ENCODE peak calls at places on chromosome 6, in eight cellular contexts. F, W, Y, K, L, X, D and R are unnamed samples.

GRCh38 chr6:161079566-161080262 is 88.1 kb downstream of the MAP3K4 start:
- DNase-seq in F (peak; percentile 59), W (peak; percentile 57), L (no peak), K (no peak), X (peak; percentile 95), D (no peak), Y (no peak), R (no peak)

GRCh38 chr6:129730477-129731165 is 20.6 kb upstream of the ARHGAP18 start:
- DNase-seq in F (no peak), D (no peak), W (peak; percentile 61), K (peak; percentile 22), Y (peak; percentile 52), L (no peak), X (no peak), R (peak; percentile 36)

GRCh38 chr6:20978176-20978614 is 443.9 kb downstream of the CDKAL1 start:
- DNase-seq in Y (no peak), L (no peak), D (no peak), F (no peak), K (no peak), W (no peak), X (peak; percentile 71), R (peak; percentile 56)

GRCh38 chr6:62328607-62329006 is 42.6 kb upstream of the KHDRBS2 start:
- DNase-seq in K (no peak), W (no peak), X (no peak), Y (no peak), L (no peak), D (no peak), F (no peak), R (no peak)

GRCh38 chr6:166313255-166314070 is 5.3 kb upstream of the PRR18 start:
- DNase-seq in L (no peak), F (peak; percentile 38), X (peak; percentile 35), K (no peak), W (peak; percentile 23), D (peak; percentile 38), Y (peak; percentile 77), R (peak; percentile 46)

GRCh38 chr6:157571269-157571668 is 190.3 kb downstream of the ZDHHC14 start:
- DNase-seq in W (no peak), F (no peak), Y (no peak), L (no peak), K (no peak), X (no peak), D (no peak), R (peak; percentile 55)

GRCh38 chr6:127366281-127367022 is 23.0 kb upstream of the ECHDC1 start:
- DNase-seq in X (peak; percentile 96), Y (peak; percentile 47), L (no peak), D (no peak), W (no peak), F (peak; percentile 92), K (no peak), R (no peak)

GRCh38 chr6:162099685-162100084 is 627.9 kb downstream of the PRKN start:
- DNase-seq in K (no peak), W (no peak), X (peak; percentile 98), F (peak; percentile 68), L (no peak), D (no peak), Y (no peak), R (no peak)

GRCh38 chr6:83514877-83515466 is 2.6 kb downstream of the PRSS35 start:
- DNase-seq in X (peak; percentile 51), W (peak; percentile 31), Y (peak; percentile 76), K (no peak), F (no peak), L (peak; percentile 16), D (peak; percentile 42), R (no peak)

GRCh38 chr6:106105493-106105892 is 19.4 kb downstream of the PRDM1 start:
- DNase-seq in W (no peak), Y (no peak), F (no peak), X (no peak), K (no peak), D (no peak), L (no peak), R (no peak)

GRCh38 chr6:106106276-106107042 is 20.3 kb downstream of the PRDM1 start:
- DNase-seq in X (no peak), D (no peak), W (no peak), L (no peak), Y (no peak), K (no peak), F (no peak), R (no peak)

GRCh38 chr6:106104476-106104875 is 18.3 kb downstream of the PRDM1 start:
- DNase-seq in X (no peak), Y (no peak), D (no peak), L (no peak), K (no peak), W (no peak), F (no peak), R (no peak)

GRCh38 chr6:106103728-106104109 is 17.6 kb downstream of the PRDM1 start:
- DNase-seq in Y (no peak), D (peak; percentile 51), L (no peak), X (no peak), F (no peak), W (peak; percentile 50), K (peak; percentile 32), R (no peak)

DNA sequence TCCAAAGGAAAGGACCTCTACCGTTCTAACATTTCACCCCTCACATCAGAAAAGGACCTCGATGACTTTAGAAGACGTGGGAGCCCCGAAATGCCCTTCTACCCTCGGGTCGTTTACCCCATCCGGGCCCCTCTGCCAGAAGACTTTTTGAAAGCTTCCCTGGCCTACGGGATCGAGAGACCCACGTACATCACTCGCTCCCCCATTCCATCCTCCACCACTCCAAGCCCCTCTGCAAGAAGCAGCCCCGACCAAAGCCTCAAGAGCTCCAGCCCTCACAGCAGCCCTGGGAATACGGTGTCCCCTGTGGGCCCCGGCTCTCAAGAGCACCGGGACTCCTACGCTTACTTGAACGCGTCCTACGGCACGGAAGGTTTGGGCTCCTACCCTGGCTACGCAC is 18.8 kb downstream of the PRDM1 start:
- DNase-seq in D (no peak), X (no peak), L (no peak), Y (no peak), K (no peak), F (no peak), W (no peak), R (no peak)
- H3K36me3 ChIP-seq in D (no peaks in the 10 kb centered on the region), X (peaks cover 14% of the 10 kb centered on the region), L (peaks cover 58% of the 10 kb centered on the region), Y (no peaks in the 10 kb centered on the region), K (no peaks in the 10 kb centered on the region), F (no peaks in the 10 kb centered on the region), W (peaks cover 31% of the 10 kb centered on the region), R (peaks cover 28% of the 10 kb centered on the region)

DNA sequence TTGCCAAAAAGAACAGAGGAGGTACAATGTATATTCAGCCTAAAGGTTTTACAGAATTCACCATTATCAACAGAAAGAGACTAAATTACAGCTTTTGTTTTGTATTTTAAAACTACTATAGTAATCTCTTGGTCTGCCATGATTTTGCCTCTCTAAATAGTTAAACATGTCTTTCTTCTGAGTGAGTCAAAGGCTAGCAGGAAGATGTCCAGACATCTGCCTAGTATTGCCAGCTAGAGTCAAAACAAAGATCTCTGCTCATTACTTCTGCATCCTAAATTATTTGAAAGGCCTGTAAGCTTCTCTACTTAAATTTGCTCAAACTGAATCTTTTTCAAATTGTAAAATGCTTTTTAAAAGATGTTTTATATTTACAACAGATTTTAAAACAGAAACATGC is 8.8 kb downstream of the ASF1A start:
- DNase-seq in W (no peak), X (peak; percentile 65), D (no peak), K (no peak), Y (no peak), L (no peak), F (no peak), R (no peak)
- H3K36me3 ChIP-seq in W (peaks cover 28% of the 10 kb centered on the region), X (no peaks in the 10 kb centered on the region), D (no peaks in the 10 kb centered on the region), K (peaks cover 27% of the 10 kb centered on the region), Y (peaks cover 28% of the 10 kb centered on the region), L (peaks cover 87% of the 10 kb centered on the region), F (peaks cover 28% of the 10 kb centered on the region), R (peaks cover 3% of the 10 kb centered on the region)

GRCh38 chr6:36599791-36600209 is 5.6 kb downstream of the SRSF3 start:
- DNase-seq in D (no peak), K (peak; percentile 55), X (peak; percentile 65), F (peak; percentile 21), Y (peak; percentile 78), L (no peak), W (peak; percentile 59), R (no peak)

GRCh38 chr6:36598739-36599318 is 4.7 kb downstream of the SRSF3 start:
- DNase-seq in D (no peak), W (peak; percentile 17), L (no peak), K (no peak), F (no peak), X (no peak), Y (no peak), R (no peak)

GRCh38 chr6:36603222-36604089 is 9.3 kb downstream of the SRSF3 start:
- DNase-seq in Y (no peak), D (no peak), F (no peak), X (no peak), K (no peak), L (no peak), W (peak; percentile 9), R (no peak)

GRCh38 chr6:36598326-36598725 is 4.2 kb downstream of the SRSF3 start:
- DNase-seq in L (no peak), W (no peak), F (no peak), Y (no peak), X (no peak), K (no peak), D (no peak), R (no peak)

DNA sequence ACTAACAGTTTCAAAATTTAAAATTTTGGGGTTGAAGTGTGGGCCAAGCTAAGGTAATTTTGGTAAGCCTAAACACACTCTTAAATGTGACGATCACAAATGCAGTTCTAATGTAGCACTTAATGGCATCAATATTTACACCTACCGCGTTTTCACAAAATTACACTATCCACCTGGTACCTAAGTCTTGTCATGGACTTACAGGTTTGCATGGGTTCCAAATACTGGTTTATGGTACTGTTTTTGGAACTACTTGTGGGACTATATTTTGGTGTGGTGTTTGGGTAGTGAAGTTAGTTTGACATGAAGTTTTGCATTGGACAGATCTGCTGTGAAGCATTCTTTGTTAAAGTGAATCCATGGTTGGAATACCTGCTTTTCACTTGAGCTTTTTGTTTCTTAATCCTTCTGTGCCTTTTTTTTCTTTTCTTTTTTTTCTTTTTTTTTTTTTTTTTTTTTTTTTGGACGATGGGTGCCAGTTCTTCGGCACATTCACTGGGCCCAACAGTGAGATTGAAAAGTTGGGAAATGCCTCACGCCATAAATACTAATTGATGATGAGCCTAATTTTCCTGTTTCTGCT is 6.5 kb downstream of the SRSF3 start:
- DNase-seq in F (no peak), D (no peak), W (peak; percentile 20), Y (no peak), K (no peak), X (no peak), L (no peak), R (no peak)
- H3K36me3 ChIP-seq in F (peaks cover 99% of the 10 kb centered on the region), D (peaks cover 17% of the 10 kb centered on the region), W (peaks cover 87% of the 10 kb centered on the region), Y (peaks cover 97% of the 10 kb centered on the region), K (peaks cover 86% of the 10 kb centered on the region), X (peaks cover 39% of the 10 kb centered on the region), L (peaks cover 92% of the 10 kb centered on the region), R (peaks cover 46% of the 10 kb centered on the region)

GRCh38 chr6:41936073-41936837 is 5.4 kb downstream of the CCND3 start:
- DNase-seq in W (peak; percentile 79), X (peak; percentile 78), Y (peak; percentile 90), L (peak; percentile 81), K (peak; percentile 69), D (peak; percentile 72), F (peak; percentile 89), R (peak; percentile 60)
- H3K36me3 ChIP-seq in W (peaks cover 56% of the 10 kb centered on the region), X (peaks cover 30% of the 10 kb centered on the region), Y (peaks cover 26% of the 10 kb centered on the region), L (peaks cover 69% of the 10 kb centered on the region), K (peaks cover 66% of the 10 kb centered on the region), D (peaks cover 11% of the 10 kb centered on the region), F (peaks cover 24% of the 10 kb centered on the region), R (peaks cover 34% of the 10 kb centered on the region)

GRCh38 chr6:144879436-144879835 is 594.3 kb downstream of the UTRN start:
- DNase-seq in K (no peak), D (no peak), L (no peak), Y (no peak), F (no peak), X (no peak), W (no peak), R (no peak)
- H3K36me3 ChIP-seq in K (no peaks in the 10 kb centered on the region), D (no peaks in the 10 kb centered on the region), L (no peaks in the 10 kb centered on the region), Y (no peaks in the 10 kb centered on the region), F (no peaks in the 10 kb centered on the region), X (no peaks in the 10 kb centered on the region), W (no peaks in the 10 kb centered on the region), R (no peaks in the 10 kb centered on the region)